ENCODE peak calls at places on chromosomes 6 and 20, in ten cellular contexts. One of them, this sample, is unnamed.

GRCh38 chr6:41100871-41101287 is 28.1 kb downstream of the NFYA start:
- DNase-seq in right cardiac atrium: peak
- DNase-seq in AG04450: no peak
- DNase-seq in psoas muscle: no peak
- DNase-seq in heart left ventricle: no peak
- DNase-seq in cardiac muscle cell: peak
- DNase-seq in endothelial cell of umbilical vein: no peak
- DNase-seq in lower lobe of right lung: peak
- DNase-seq in pancreas: peak
- DNase-seq in sigmoid colon: no peak
- DNase-seq in this sample: no peak

GRCh38 chr6:132475925-132476324 is 37.0 kb downstream of the STX7 start:
- DNase-seq in right cardiac atrium: no peak
- DNase-seq in AG04450: no peak
- DNase-seq in psoas muscle: no peak
- DNase-seq in heart left ventricle: no peak
- DNase-seq in cardiac muscle cell: no peak
- DNase-seq in endothelial cell of umbilical vein: no peak
- DNase-seq in lower lobe of right lung: no peak
- DNase-seq in pancreas: no peak
- DNase-seq in sigmoid colon: no peak
- DNase-seq in this sample: no peak

GRCh38 chr6:118725944-118726343 is 74.6 kb upstream of the CEP85L start:
- DNase-seq in right cardiac atrium: no peak
- DNase-seq in AG04450: no peak
- DNase-seq in psoas muscle: no peak
- DNase-seq in heart left ventricle: no peak
- DNase-seq in cardiac muscle cell: no peak
- DNase-seq in endothelial cell of umbilical vein: no peak
- DNase-seq in lower lobe of right lung: no peak
- DNase-seq in pancreas: no peak
- DNase-seq in sigmoid colon: no peak
- DNase-seq in this sample: no peak

GRCh38 chr20:14536738-14537137 is 199.3 kb upstream of the FLRT3 start:
- DNase-seq in right cardiac atrium: no peak
- DNase-seq in AG04450: no peak
- DNase-seq in psoas muscle: no peak
- DNase-seq in heart left ventricle: no peak
- DNase-seq in cardiac muscle cell: no peak
- DNase-seq in endothelial cell of umbilical vein: no peak
- DNase-seq in lower lobe of right lung: no peak
- DNase-seq in pancreas: no peak
- DNase-seq in sigmoid colon: no peak
- DNase-seq in this sample: no peak

GRCh38 chr6:159059099-159059498 is 14.3 kb upstream of the TAGAP start:
- DNase-seq in right cardiac atrium: no peak
- DNase-seq in AG04450: no peak
- DNase-seq in psoas muscle: no peak
- DNase-seq in heart left ventricle: no peak
- DNase-seq in cardiac muscle cell: no peak
- DNase-seq in endothelial cell of umbilical vein: no peak
- DNase-seq in lower lobe of right lung: no peak
- DNase-seq in pancreas: no peak
- DNase-seq in sigmoid colon: no peak
- DNase-seq in this sample: no peak

GRCh38 chr20:953742-954141 is 37.6 kb upstream of the ANGPT4 start:
- DNase-seq in right cardiac atrium: no peak
- DNase-seq in AG04450: no peak
- DNase-seq in psoas muscle: no peak
- DNase-seq in heart left ventricle: no peak
- DNase-seq in cardiac muscle cell: peak
- DNase-seq in endothelial cell of umbilical vein: no peak
- DNase-seq in lower lobe of right lung: no peak
- DNase-seq in pancreas: no peak
- DNase-seq in sigmoid colon: peak
- DNase-seq in this sample: no peak

GRCh38 chr6:100462990-100463684 is 1.6 kb downstream of the SIM1 start:
- DNase-seq in right cardiac atrium: no peak
- DNase-seq in AG04450: no peak
- DNase-seq in psoas muscle: no peak
- DNase-seq in heart left ventricle: no peak
- DNase-seq in cardiac muscle cell: no peak
- DNase-seq in endothelial cell of umbilical vein: peak
- DNase-seq in lower lobe of right lung: no peak
- DNase-seq in pancreas: no peak
- DNase-seq in sigmoid colon: no peak
- DNase-seq in this sample: no peak

GRCh38 chr20:23178806-23179205 is 92.7 kb upstream of the CD93 start:
- DNase-seq in right cardiac atrium: peak
- DNase-seq in AG04450: no peak
- DNase-seq in psoas muscle: peak
- DNase-seq in heart left ventricle: no peak
- DNase-seq in cardiac muscle cell: peak
- DNase-seq in endothelial cell of umbilical vein: peak
- DNase-seq in lower lobe of right lung: no peak
- DNase-seq in pancreas: no peak
- DNase-seq in sigmoid colon: no peak
- DNase-seq in this sample: no peak

GRCh38 chr6:100289285-100289684 is 175.4 kb downstream of the SIM1 start:
- DNase-seq in right cardiac atrium: no peak
- DNase-seq in AG04450: no peak
- DNase-seq in psoas muscle: no peak
- DNase-seq in heart left ventricle: no peak
- DNase-seq in cardiac muscle cell: no peak
- DNase-seq in endothelial cell of umbilical vein: no peak
- DNase-seq in lower lobe of right lung: no peak
- DNase-seq in pancreas: no peak
- DNase-seq in sigmoid colon: no peak
- DNase-seq in this sample: no peak

GRCh38 chr6:31243508-31243907 is 28.4 kb downstream of the HLA-C start:
- DNase-seq in right cardiac atrium: no peak
- DNase-seq in AG04450: no peak
- DNase-seq in psoas muscle: no peak
- DNase-seq in heart left ventricle: no peak
- DNase-seq in cardiac muscle cell: no peak
- DNase-seq in endothelial cell of umbilical vein: no peak
- DNase-seq in lower lobe of right lung: no peak
- DNase-seq in pancreas: no peak
- DNase-seq in sigmoid colon: no peak
- DNase-seq in this sample: no peak

GRCh38 chr6:31478186-31478950 is 19.6 kb upstream of the MICB start:
- DNase-seq in right cardiac atrium: no peak
- DNase-seq in AG04450: no peak
- DNase-seq in psoas muscle: no peak
- DNase-seq in heart left ventricle: no peak
- DNase-seq in cardiac muscle cell: no peak
- DNase-seq in endothelial cell of umbilical vein: no peak
- DNase-seq in lower lobe of right lung: no peak
- DNase-seq in pancreas: no peak
- DNase-seq in sigmoid colon: no peak
- DNase-seq in this sample: no peak

GRCh38 chr6:5094327-5094726 is 9.2 kb downstream of the PPP1R3G start:
- DNase-seq in right cardiac atrium: no peak
- DNase-seq in AG04450: peak
- DNase-seq in psoas muscle: no peak
- DNase-seq in heart left ventricle: no peak
- DNase-seq in cardiac muscle cell: peak
- DNase-seq in endothelial cell of umbilical vein: no peak
- DNase-seq in lower lobe of right lung: no peak
- DNase-seq in pancreas: no peak
- DNase-seq in sigmoid colon: no peak
- DNase-seq in this sample: no peak

GRCh38 chr6:134553941-134554340 is 236.0 kb upstream of the SGK1 start:
- DNase-seq in right cardiac atrium: no peak
- DNase-seq in AG04450: no peak
- DNase-seq in psoas muscle: no peak
- DNase-seq in heart left ventricle: no peak
- DNase-seq in cardiac muscle cell: peak
- DNase-seq in endothelial cell of umbilical vein: no peak
- DNase-seq in lower lobe of right lung: no peak
- DNase-seq in pancreas: no peak
- DNase-seq in sigmoid colon: no peak
- DNase-seq in this sample: no peak

GRCh38 chr6:134555672-134556071 is 237.8 kb upstream of the SGK1 start:
- DNase-seq in right cardiac atrium: no peak
- DNase-seq in AG04450: no peak
- DNase-seq in psoas muscle: no peak
- DNase-seq in heart left ventricle: no peak
- DNase-seq in cardiac muscle cell: no peak
- DNase-seq in endothelial cell of umbilical vein: no peak
- DNase-seq in lower lobe of right lung: no peak
- DNase-seq in pancreas: no peak
- DNase-seq in sigmoid colon: no peak
- DNase-seq in this sample: no peak

GRCh38 chr6:134549854-134550253 is 231.9 kb upstream of the SGK1 start:
- DNase-seq in right cardiac atrium: no peak
- DNase-seq in AG04450: no peak
- DNase-seq in psoas muscle: no peak
- DNase-seq in heart left ventricle: no peak
- DNase-seq in cardiac muscle cell: peak
- DNase-seq in endothelial cell of umbilical vein: peak
- DNase-seq in lower lobe of right lung: no peak
- DNase-seq in pancreas: no peak
- DNase-seq in sigmoid colon: no peak
- DNase-seq in this sample: no peak

GRCh38 chr6:134550604-134551003 is 232.7 kb upstream of the SGK1 start:
- DNase-seq in right cardiac atrium: no peak
- DNase-seq in AG04450: peak
- DNase-seq in psoas muscle: no peak
- DNase-seq in heart left ventricle: no peak
- DNase-seq in cardiac muscle cell: peak
- DNase-seq in endothelial cell of umbilical vein: peak
- DNase-seq in lower lobe of right lung: no peak
- DNase-seq in pancreas: no peak
- DNase-seq in sigmoid colon: no peak
- DNase-seq in this sample: no peak

GRCh38 chr6:134551245-134551960 is 233.5 kb upstream of the SGK1 start:
- DNase-seq in right cardiac atrium: no peak
- DNase-seq in AG04450: peak
- DNase-seq in psoas muscle: no peak
- DNase-seq in heart left ventricle: no peak
- DNase-seq in cardiac muscle cell: peak
- DNase-seq in endothelial cell of umbilical vein: peak
- DNase-seq in lower lobe of right lung: no peak
- DNase-seq in pancreas: no peak
- DNase-seq in sigmoid colon: no peak
- DNase-seq in this sample: no peak
- H3K27ac ChIP-seq in right cardiac atrium: no peak
- H3K27ac ChIP-seq in AG04450: peak
- H3K27ac ChIP-seq in psoas muscle: no peak
- H3K27ac ChIP-seq in heart left ventricle: no peak
- H3K27ac ChIP-seq in cardiac muscle cell: no peak
- H3K27ac ChIP-seq in endothelial cell of umbilical vein: peak
- H3K27ac ChIP-seq in lower lobe of right lung: no peak
- H3K27ac ChIP-seq in pancreas: no peak
- H3K27ac ChIP-seq in sigmoid colon: no peak
- H3K27ac ChIP-seq in this sample: peak

DNA sequence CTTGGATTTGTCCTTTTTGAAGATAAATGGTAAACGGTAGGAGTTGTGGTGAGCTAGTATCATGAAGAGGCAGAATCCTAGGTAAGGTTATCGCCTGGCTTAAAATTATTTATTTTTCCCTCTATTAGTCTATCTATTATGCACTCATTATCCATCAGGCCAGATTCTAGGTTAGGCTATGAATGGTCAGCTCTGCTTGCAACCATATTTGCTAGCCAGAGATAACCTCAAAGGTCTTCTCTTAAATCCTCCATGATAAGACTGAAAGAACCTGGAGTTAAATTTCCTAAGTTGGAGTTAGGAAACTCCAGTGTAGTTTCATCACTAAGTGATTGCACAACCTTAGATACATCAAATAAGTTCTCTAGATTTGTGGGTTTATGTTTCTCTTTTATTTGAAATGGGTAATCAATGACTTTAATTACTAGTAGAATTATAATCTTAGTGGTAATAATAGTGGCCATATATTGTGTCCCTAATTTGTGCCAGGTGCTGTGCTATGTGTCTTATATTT is 302.1 kb upstream of the RUNX2 start:
- DNase-seq in right cardiac atrium: no peak
- DNase-seq in AG04450: no peak
- DNase-seq in psoas muscle: no peak
- DNase-seq in heart left ventricle: no peak
- DNase-seq in cardiac muscle cell: peak
- DNase-seq in endothelial cell of umbilical vein: no peak
- DNase-seq in lower lobe of right lung: no peak
- DNase-seq in pancreas: no peak
- DNase-seq in sigmoid colon: no peak
- DNase-seq in this sample: no peak
- H3K27ac ChIP-seq in right cardiac atrium: no peak
- H3K27ac ChIP-seq in AG04450: no peak
- H3K27ac ChIP-seq in psoas muscle: no peak
- H3K27ac ChIP-seq in heart left ventricle: no peak
- H3K27ac ChIP-seq in cardiac muscle cell: no peak
- H3K27ac ChIP-seq in endothelial cell of umbilical vein: no peak
- H3K27ac ChIP-seq in lower lobe of right lung: no peak
- H3K27ac ChIP-seq in pancreas: no peak
- H3K27ac ChIP-seq in sigmoid colon: no peak
- H3K27ac ChIP-seq in this sample: no peak

DNA sequence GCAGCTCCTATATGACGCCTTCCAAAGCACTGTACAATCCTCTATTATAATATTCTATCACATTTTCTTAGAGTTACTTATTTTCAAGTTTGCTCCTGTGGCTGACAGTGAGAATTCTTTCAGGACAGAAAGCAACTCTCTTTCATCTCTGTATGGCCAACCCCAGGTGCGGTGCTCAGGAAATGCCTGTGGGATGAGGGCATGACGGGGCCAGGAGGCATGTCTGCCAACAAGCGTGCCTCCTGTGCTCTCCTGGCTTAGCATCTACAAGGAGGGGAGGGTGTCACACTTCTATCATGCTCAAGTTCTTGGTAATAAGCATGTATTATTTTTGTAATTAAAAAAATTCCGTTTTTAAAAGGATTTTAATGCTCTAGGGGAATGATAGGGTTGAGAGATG is 11.4 kb downstream of the MRPL14 start:
- DNase-seq in right cardiac atrium: no peak
- DNase-seq in AG04450: no peak
- DNase-seq in psoas muscle: no peak
- DNase-seq in heart left ventricle: no peak
- DNase-seq in cardiac muscle cell: peak
- DNase-seq in endothelial cell of umbilical vein: peak
- DNase-seq in lower lobe of right lung: no peak
- DNase-seq in pancreas: no peak
- DNase-seq in sigmoid colon: no peak
- DNase-seq in this sample: no peak
- H3K27ac ChIP-seq in right cardiac atrium: no peak
- H3K27ac ChIP-seq in AG04450: peak
- H3K27ac ChIP-seq in psoas muscle: peak
- H3K27ac ChIP-seq in heart left ventricle: no peak
- H3K27ac ChIP-seq in cardiac muscle cell: no peak
- H3K27ac ChIP-seq in endothelial cell of umbilical vein: peak
- H3K27ac ChIP-seq in lower lobe of right lung: peak
- H3K27ac ChIP-seq in pancreas: no peak
- H3K27ac ChIP-seq in sigmoid colon: no peak
- H3K27ac ChIP-seq in this sample: no peak

DNA sequence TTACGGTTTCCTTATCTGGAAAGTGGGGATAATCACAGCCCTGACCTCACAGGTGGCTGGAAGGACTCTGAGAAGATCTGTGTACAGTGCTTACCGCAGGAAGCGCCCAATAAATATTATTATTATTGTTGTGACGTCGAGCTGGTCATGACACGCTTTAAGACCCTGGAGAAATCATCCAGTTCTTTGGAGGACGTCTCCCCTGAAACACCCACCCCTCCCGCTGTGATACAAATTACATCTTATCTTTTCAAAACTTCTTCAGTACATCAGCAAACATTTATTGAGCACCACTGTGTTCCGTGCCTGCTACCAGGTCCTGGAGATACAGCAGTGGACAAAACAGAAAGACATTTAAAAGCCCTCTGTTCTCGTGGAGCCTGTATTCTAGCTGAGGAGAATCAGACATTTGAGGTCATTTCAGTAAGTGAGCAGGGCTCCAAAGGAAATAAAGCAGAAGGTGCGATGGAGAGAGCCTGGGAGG is 118.7 kb downstream of the CEBPB start:
- DNase-seq in right cardiac atrium: no peak
- DNase-seq in AG04450: no peak
- DNase-seq in psoas muscle: no peak
- DNase-seq in heart left ventricle: no peak
- DNase-seq in cardiac muscle cell: peak
- DNase-seq in endothelial cell of umbilical vein: no peak
- DNase-seq in lower lobe of right lung: no peak
- DNase-seq in pancreas: no peak
- DNase-seq in sigmoid colon: no peak
- DNase-seq in this sample: no peak
- H3K27ac ChIP-seq in right cardiac atrium: peak
- H3K27ac ChIP-seq in AG04450: peak
- H3K27ac ChIP-seq in psoas muscle: peak
- H3K27ac ChIP-seq in heart left ventricle: peak
- H3K27ac ChIP-seq in cardiac muscle cell: no peak
- H3K27ac ChIP-seq in endothelial cell of umbilical vein: peak
- H3K27ac ChIP-seq in lower lobe of right lung: peak
- H3K27ac ChIP-seq in pancreas: peak
- H3K27ac ChIP-seq in sigmoid colon: peak
- H3K27ac ChIP-seq in this sample: no peak